ENCODE peak calls at places on chromosome 12, in ten cellular contexts. W is T-cell, D is Right ventricle myocardium superior, N is LoVo, E is HepG2, X is foreskin fibroblast, Y is OCI-M1, G is sciatic nerve, L is skeletal muscle cell, J is Calu3. O is an unnamed sample.
A peak's percentile ranks its signal among the peaks of the same experiment; 100 is the strongest.

GRCh38 chr12:46507766-46508165 is 135.2 kb upstream of the SLC38A2 start:
- DNase-seq in W (no peak), D (no peak), N (no peak), E (no peak), X (peak; percentile 38), Y (no peak), G (no peak), L (no peak), J (no peak), O (no peak)

GRCh38 chr12:21881950-21882349 is 59.3 kb downstream of the ABCC9 start:
- DNase-seq in W (no peak), D (peak; percentile 52), N (no peak), E (no peak), X (no peak), Y (no peak), G (no peak), L (no peak), J (no peak), O (no peak)

GRCh38 chr12:25578739-25579138 is 25.7 kb upstream of the LMNTD1 start:
- DNase-seq in W (no peak), D (no peak), N (no peak), E (no peak), X (no peak), Y (no peak), G (no peak), L (no peak), J (no peak), O (no peak)

GRCh38 chr12:62703011-62703380 is 232.0 kb downstream of the PPM1H start:
- DNase-seq in W (no peak), D (no peak), N (no peak), E (no peak), X (peak; percentile 65), Y (no peak), G (no peak), L (no peak), J (no peak), O (no peak)

GRCh38 chr12:28171356-28172060 is 18.7 kb upstream of the CCDC91 start:
- DNase-seq in W (no peak), D (no peak), N (no peak), E (no peak), X (no peak), Y (peak; percentile 40), G (no peak), L (no peak), J (no peak), O (no peak)

GRCh38 chr12:28158353-28158752 is 31.9 kb upstream of the CCDC91 start:
- DNase-seq in W (no peak), D (no peak), N (no peak), E (no peak), X (no peak), Y (no peak), G (no peak), L (no peak), J (no peak), O (no peak)

GRCh38 chr12:118374126-118374725 is 1.5 kb upstream of the TAOK3 start:
- DNase-seq in W (no peak), D (no peak), N (no peak), E (no peak), X (no peak), Y (no peak), G (no peak), L (no peak), J (no peak), O (no peak)

GRCh38 chr12:95557625-95558024 is 6.3 kb upstream of the USP44 start:
- DNase-seq in W (no peak), D (no peak), N (no peak), E (no peak), X (no peak), Y (no peak), G (no peak), L (no peak), J (peak; percentile 24), O (no peak)

GRCh38 chr12:109112720-109113465 is 3.5 kb upstream of the ACACB start:
- DNase-seq in W (no peak), D (no peak), N (no peak), E (peak; percentile 29), X (no peak), Y (no peak), G (peak; percentile 30), L (no peak), J (no peak), O (no peak)

GRCh38 chr12:3129301-3130052 is 52.3 kb downstream of the TSPAN9 start:
- DNase-seq in W (no peak), D (no peak), N (no peak), E (no peak), X (peak; percentile 63), Y (peak; percentile 47), G (no peak), L (peak; percentile 79), J (no peak), O (no peak)

GRCh38 chr12:6946033-6946919 is 2.5 kb downstream of the C12orf57 start:
- DNase-seq in W (peak; percentile 54), D (peak; percentile 74), N (peak; percentile 99), E (peak; percentile 96), X (no peak), Y (no peak), G (no peak), L (no peak), J (peak; percentile 98), O (no peak)

GRCh38 chr12:54215990-54216579 is 27.3 kb upstream of the SMUG1 start:
- DNase-seq in W (no peak), D (peak; percentile 61), N (no peak), E (no peak), X (no peak), Y (peak; percentile 57), G (peak; percentile 74), L (no peak), J (peak; percentile 24), O (no peak)

GRCh38 chr12:63964301-63964700 is 119.8 kb downstream of the SRGAP1 start:
- DNase-seq in W (no peak), D (no peak), N (no peak), E (no peak), X (no peak), Y (no peak), G (no peak), L (no peak), J (no peak), O (no peak)

GRCh38 chr12:100574262-100575074 is 984 bp downstream of the GAS2L3 start:
- DNase-seq in W (no peak), D (no peak), N (peak; percentile 41), E (no peak), X (peak; percentile 57), Y (no peak), G (peak; percentile 77), L (no peak), J (peak; percentile 19), O (no peak)

GRCh38 chr12:2673966-2674810 is 120.6 kb upstream of the FKBP4 start:
- DNase-seq in W (no peak), D (no peak), N (no peak), E (no peak), X (no peak), Y (no peak), G (no peak), L (no peak), J (no peak), O (no peak)

GRCh38 chr12:106722854-106723253 is 51.6 kb upstream of the RIC8B start:
- DNase-seq in W (no peak), D (no peak), N (no peak), E (no peak), X (no peak), Y (no peak), G (no peak), L (no peak), J (no peak), O (no peak)

GRCh38 chr12:12915654-12916053 is 24.3 kb downstream of the GPRC5A start:
- DNase-seq in W (no peak), D (no peak), N (no peak), E (no peak), X (no peak), Y (no peak), G (no peak), L (no peak), J (no peak), O (no peak)

GRCh38 chr12:50924439-50925341 is 27.7 kb upstream of the HIGD1C start:
- DNase-seq in W (no peak), D (peak; percentile 92), N (peak; percentile 89), E (peak; percentile 89), X (peak; percentile 95), Y (peak; percentile 97), G (peak; percentile 92), L (peak; percentile 85), J (peak; percentile 60), O (peak; percentile 66)

GRCh38 chr12:5806376-5807089 is 138.5 kb downstream of the ANO2 start:
- DNase-seq in W (no peak), D (no peak), N (peak; percentile 53), E (no peak), X (no peak), Y (no peak), G (no peak), L (no peak), J (no peak), O (no peak)

GRCh38 chr12:99137124-99137845 is 492.2 kb downstream of the APAF1 start:
- DNase-seq in W (no peak), D (no peak), N (no peak), E (no peak), X (no peak), Y (peak; percentile 3), G (no peak), L (no peak), J (no peak), O (no peak)

GRCh38 chr12:85155791-85156190 is 119.6 kb downstream of the LRRIQ1 start:
- DNase-seq in W (no peak), D (no peak), N (peak; percentile 18), E (peak; percentile 4), X (peak; percentile 38), Y (peak; percentile 54), G (no peak), L (peak; percentile 5), J (peak; percentile 5), O (no peak)

GRCh38 chr12:50066402-50066801 is 9.0 kb downstream of the ASIC1 start:
- DNase-seq in W (no peak), D (no peak), N (peak; percentile 22), E (no peak), X (peak; percentile 88), Y (no peak), G (no peak), L (peak; percentile 66), J (peak; percentile 44), O (no peak)

O was measured in hypothalamus.